ENCODE peak calls at places on chromosomes 1 and 21, in ten cellular contexts. X, N, Z, T, B, P, Q, V, E and I are unnamed samples.

GRCh38 chr1:109640285-109640865 is 15.5 kb upstream of the GSTM4 start:
- DNase-seq in X (peak), N (peak), Z (peak), T (peak), B (peak), P (no peak), Q (peak), V (peak), E (peak), I (peak)

GRCh38 chr1:8767006-8767405 is 50.4 kb downstream of the RERE start:
- DNase-seq in X (no peak), N (no peak), Z (no peak), T (peak), B (no peak), P (no peak), Q (no peak), V (no peak), E (no peak), I (no peak)

GRCh38 chr1:102899935-102900334 is 208.4 kb downstream of the COL11A1 start:
- DNase-seq in X (no peak), N (no peak), Z (no peak), T (no peak), B (no peak), P (no peak), Q (no peak), V (no peak), E (no peak), I (no peak)

GRCh38 chr1:177701654-177702353 is 268.1 kb downstream of the SEC16B start:
- DNase-seq in X (no peak), N (no peak), Z (no peak), T (no peak), B (no peak), P (no peak), Q (no peak), V (no peak), E (no peak), I (no peak)

GRCh38 chr1:30605441-30605920 is 117.9 kb downstream of the MATN1 start:
- DNase-seq in X (no peak), N (no peak), Z (no peak), T (no peak), B (no peak), P (no peak), Q (no peak), V (no peak), E (no peak), I (no peak)

GRCh38 chr1:172885976-172886375 is 164.8 kb downstream of the TNFSF18 start:
- DNase-seq in X (peak), N (no peak), Z (no peak), T (no peak), B (no peak), P (no peak), Q (no peak), V (no peak), E (no peak), I (no peak)

GRCh38 chr1:219480011-219480410 is 132.9 kb downstream of the ZC3H11B start:
- DNase-seq in X (no peak), N (no peak), Z (no peak), T (peak), B (no peak), P (no peak), Q (no peak), V (no peak), E (no peak), I (no peak)

GRCh38 chr1:220748091-220748934 is at the start of gene MTARC2:
- DNase-seq in X (peak), N (peak), Z (peak), T (peak), B (peak), P (peak), Q (peak), V (peak), E (peak), I (peak)

GRCh38 chr1:43068911-43069310 is 103.2 kb downstream of the EBNA1BP2 start:
- DNase-seq in X (no peak), N (no peak), Z (no peak), T (no peak), B (no peak), P (no peak), Q (no peak), V (no peak), E (no peak), I (no peak)

GRCh38 chr1:229130028-229130668 is 140.8 kb upstream of the RAB4A start:
- DNase-seq in X (no peak), N (no peak), Z (peak), T (no peak), B (peak), P (no peak), Q (no peak), V (no peak), E (no peak), I (no peak)

GRCh38 chr1:33902486-33903209 is 38.8 kb downstream of the HMGB4 start:
- DNase-seq in X (no peak), N (no peak), Z (no peak), T (no peak), B (no peak), P (peak), Q (no peak), V (no peak), E (no peak), I (peak)

GRCh38 chr1:24047101-24047459 is 64.9 kb downstream of the MYOM3 start:
- DNase-seq in X (peak), N (no peak), Z (no peak), T (no peak), B (peak), P (no peak), Q (peak), V (no peak), E (no peak), I (no peak)

GRCh38 chr1:179217943-179218507 is 11.5 kb downstream of the ABL2 start:
- DNase-seq in X (no peak), N (no peak), Z (no peak), T (no peak), B (no peak), P (no peak), Q (no peak), V (no peak), E (no peak), I (no peak)

GRCh38 chr1:226649780-226650179 is 89.3 kb downstream of the ITPKB start:
- DNase-seq in X (peak), N (no peak), Z (peak), T (no peak), B (no peak), P (no peak), Q (peak), V (no peak), E (peak), I (no peak)

GRCh38 chr1:156128749-156129682 is 14.5 kb downstream of the LMNA start:
- DNase-seq in X (no peak), N (no peak), Z (no peak), T (no peak), B (no peak), P (no peak), Q (peak), V (no peak), E (no peak), I (no peak)

GRCh38 chr1:244868484-244869363 is 4.4 kb upstream of the HNRNPU start:
- DNase-seq in X (no peak), N (no peak), Z (no peak), T (no peak), B (no peak), P (no peak), Q (no peak), V (peak), E (no peak), I (no peak)

DNA sequence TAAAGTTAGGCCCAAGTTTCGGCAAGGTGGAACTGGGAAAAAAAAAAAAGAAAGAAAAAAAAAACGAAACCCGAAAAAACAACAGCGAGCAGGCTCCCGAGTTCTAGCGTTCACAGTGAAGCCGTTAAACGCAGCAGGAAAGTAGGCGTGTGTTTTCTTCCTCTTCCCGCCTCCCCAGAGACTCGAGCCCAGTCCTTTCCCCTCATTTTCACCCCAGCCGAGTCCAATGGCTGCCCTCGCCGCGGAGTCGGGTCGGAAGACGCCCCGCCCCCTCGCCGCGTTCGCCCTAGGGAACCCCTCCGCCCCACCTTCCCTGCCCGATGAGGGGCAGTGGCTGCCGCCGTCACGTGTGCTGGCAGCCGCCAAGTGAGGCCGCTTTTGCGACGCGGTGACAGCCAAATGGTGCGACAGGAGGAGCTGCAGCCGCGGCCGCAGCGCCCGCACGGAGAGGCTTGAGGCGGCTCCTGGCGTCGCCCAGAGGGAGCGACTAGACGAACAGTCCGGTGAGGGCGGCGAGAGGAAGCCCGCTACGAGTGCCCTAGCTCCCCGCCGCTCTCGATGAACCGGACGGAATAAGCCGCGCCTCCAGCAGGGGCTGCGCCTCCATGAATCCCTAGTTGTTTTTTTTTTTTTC is at the start of gene PKN2:
- DNase-seq in X (peak), N (peak), Z (peak), T (peak), B (peak), P (peak), Q (peak), V (peak), E (peak), I (peak)
- TF ChIP-seq CTCF in X (no peak), N (peak), Z (peak), T (peak), B (no peak), P (peak), Q (no peak), V (no peak), E (no peak), I (no peak)

DNA sequence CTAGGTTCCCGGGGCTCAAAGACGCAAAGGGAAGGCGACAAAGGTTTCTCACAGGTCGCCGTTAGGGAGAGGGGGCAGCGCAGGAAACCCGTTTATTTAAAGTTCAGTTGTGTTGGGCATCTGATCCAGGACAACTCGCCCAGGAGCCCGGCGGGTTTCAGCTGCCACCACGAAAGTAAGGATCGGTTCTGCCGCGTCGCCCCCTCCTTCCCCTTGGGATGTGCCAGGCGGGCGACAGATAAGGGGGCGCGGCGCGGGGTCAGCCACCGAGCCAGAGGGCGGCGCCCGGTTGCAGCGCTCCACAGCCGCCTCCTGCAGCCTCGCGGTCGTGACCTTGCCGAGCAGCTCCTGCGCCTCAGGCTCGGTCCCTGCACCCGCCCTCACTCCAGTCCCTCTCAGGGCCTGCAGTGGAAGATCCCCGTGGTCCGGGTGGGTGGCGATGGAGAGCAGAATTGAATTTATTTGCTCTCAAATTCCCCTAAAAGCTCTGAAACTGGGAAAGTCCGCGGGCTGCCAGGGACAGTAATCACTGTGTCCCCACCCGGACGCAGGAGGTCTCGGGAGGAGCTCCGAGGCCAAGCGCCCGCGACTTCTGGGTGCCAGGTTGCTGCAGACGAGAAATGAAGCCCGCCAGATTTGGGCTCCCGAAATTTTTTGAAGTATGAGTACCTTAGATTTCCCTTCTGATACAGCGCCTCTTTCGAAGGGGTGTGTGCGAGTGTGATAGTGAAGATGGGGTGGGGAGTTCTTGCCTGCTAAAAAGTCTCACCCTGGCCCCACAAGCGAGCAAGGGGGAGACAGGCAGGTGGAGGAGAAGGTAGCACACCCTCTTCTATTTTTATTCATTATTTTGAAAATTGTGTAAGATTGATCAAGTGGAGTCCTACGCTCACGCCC is 28.4 kb upstream of the NFIA start:
- DNase-seq in X (no peak), N (no peak), Z (no peak), T (no peak), B (peak), P (no peak), Q (peak), V (peak), E (peak), I (peak)
- TF ChIP-seq CTCF in X (no peak), N (no peak), Z (no peak), T (no peak), B (no peak), P (peak), Q (no peak), V (no peak), E (no peak), I (no peak)

GRCh38 chr1:75058424-75058823 is 75.8 kb upstream of the LHX8 start:
- DNase-seq in X (no peak), N (no peak), Z (no peak), T (no peak), B (no peak), P (no peak), Q (no peak), V (no peak), E (no peak), I (no peak)

DNA sequence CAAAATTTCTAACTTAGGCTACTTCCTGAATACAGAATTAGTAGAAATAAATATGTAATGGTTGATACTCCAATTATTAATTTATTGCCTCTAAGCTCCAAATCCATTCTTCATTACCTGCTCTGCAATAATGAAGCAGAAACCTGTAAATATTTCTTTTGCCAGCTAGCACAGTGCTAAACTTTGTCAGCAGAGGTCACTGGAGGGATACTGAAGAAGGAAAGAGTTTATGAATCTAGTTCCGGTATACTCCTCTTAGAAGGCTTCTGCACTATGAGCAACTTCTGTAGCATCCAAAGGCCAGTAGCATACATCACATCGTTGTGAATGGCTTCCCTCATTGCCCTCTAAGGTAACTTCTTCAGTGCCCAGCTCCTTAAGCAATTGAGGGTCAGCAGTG is 81.0 kb upstream of the LHX8 start:
- DNase-seq in X (peak), N (no peak), Z (no peak), T (no peak), B (no peak), P (no peak), Q (no peak), V (no peak), E (no peak), I (no peak)
- TF ChIP-seq CTCF in X (peak), N (no peak), Z (no peak), T (no peak), B (no peak), P (peak), Q (no peak), V (peak), E (peak), I (no peak)

GRCh38 chr1:11521605-11522399 is 42.8 kb downstream of the DISP3 start:
- DNase-seq in X (no peak), N (peak), Z (no peak), T (no peak), B (no peak), P (no peak), Q (no peak), V (no peak), E (peak), I (no peak)
- TF ChIP-seq CTCF in X (no peak), N (no peak), Z (no peak), T (no peak), B (no peak), P (no peak), Q (no peak), V (no peak), E (no peak), I (no peak)

GRCh38 chr21:35400233-35400939 is 351.3 kb upstream of the RUNX1 start:
- DNase-seq in X (peak), N (no peak), Z (peak), T (peak), B (peak), P (peak), Q (peak), V (peak), E (no peak), I (peak)
- TF ChIP-seq CTCF in X (peak), N (peak), Z (peak), T (peak), B (peak), P (peak), Q (peak), V (peak), E (no peak), I (peak)

DNA sequence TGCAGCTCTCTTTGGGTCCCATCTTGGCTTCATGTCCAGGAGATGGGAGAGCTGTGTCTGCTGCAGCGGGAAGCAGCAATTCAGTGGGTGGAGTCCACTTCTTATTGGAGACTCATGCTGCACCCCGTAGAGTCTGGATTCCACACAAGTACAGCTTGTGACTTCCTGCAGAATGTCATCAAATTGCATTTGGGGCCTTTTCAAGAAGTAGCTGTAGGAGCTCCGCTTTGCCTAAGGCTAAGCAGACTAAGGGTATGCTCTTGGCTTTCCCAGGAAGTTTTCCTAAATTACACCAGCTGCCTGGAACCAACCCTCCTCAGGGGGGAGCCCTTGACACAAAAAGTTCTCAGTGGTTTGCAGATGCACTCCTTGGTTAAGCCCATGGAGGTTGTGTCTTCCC is 5.7 kb upstream of the MOB3C start:
- DNase-seq in X (peak), N (no peak), Z (peak), T (peak), B (peak), P (no peak), Q (peak), V (no peak), E (peak), I (no peak)
- TF ChIP-seq CTCF in X (no peak), N (peak), Z (peak), T (peak), B (peak), P (peak), Q (peak), V (peak), E (peak), I (peak)

GRCh38 chr1:153655333-153655732 is 3.2 kb upstream of the SNAPIN start:
- DNase-seq in X (peak), N (no peak), Z (no peak), T (no peak), B (no peak), P (no peak), Q (no peak), V (no peak), E (no peak), I (no peak)

GRCh38 chr1:153661111-153661708 is 2.7 kb downstream of the SNAPIN start:
- DNase-seq in X (no peak), N (no peak), Z (no peak), T (no peak), B (no peak), P (no peak), Q (no peak), V (peak), E (no peak), I (no peak)

GRCh38 chr1:153659656-153660055 is 1.2 kb downstream of the SNAPIN start:
- DNase-seq in X (no peak), N (no peak), Z (no peak), T (no peak), B (no peak), P (no peak), Q (no peak), V (no peak), E (no peak), I (no peak)

GRCh38 chr1:153659175-153659534 is 652 bp downstream of the SNAPIN start:
- DNase-seq in X (no peak), N (no peak), Z (no peak), T (no peak), B (no peak), P (no peak), Q (no peak), V (peak), E (no peak), I (no peak)

DNA sequence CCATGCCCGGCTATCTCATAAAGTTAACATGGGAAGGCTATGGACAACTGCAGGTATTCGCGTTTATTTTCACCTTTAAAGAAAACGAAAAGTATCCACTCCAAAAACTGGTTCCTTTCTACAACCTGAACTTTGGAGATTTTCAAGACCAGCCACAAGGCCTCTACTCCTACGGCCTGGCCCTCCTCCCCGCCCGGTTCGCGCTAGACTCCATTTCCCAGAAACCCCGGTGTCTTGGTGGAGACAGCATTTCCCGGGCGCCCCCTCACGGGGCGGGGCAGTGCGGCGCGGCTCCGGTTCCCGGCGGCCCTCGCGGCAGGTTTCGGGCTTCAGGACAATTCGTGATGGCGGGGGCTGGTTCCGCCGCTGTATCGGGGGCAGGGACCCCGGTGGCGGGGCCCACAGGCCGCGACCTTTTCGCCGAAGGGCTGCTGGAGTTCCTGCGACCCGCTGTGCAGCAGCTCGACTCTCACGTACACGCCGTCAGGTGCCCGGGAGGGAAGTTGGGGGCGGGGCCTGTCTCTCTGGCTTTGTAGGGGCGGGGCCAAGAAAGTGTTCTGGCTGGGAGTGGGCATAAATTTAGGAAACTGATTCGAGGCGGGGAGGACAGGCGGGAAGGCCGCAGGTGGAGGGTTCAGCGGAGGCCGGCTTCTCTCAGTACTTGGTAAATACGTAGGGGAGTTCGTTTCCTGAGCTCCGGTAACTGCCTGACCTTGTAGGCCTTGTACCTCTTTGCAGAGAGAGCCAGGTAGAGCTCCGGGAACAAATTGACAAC is at the start of gene SNAPIN:
- DNase-seq in X (peak), N (peak), Z (peak), T (peak), B (peak), P (peak), Q (peak), V (peak), E (peak), I (peak)
- TF ChIP-seq CTCF in X (no peak), N (no peak), Z (no peak), T (peak), B (no peak), P (no peak), Q (no peak), V (peak), E (no peak), I (no peak)

DNA sequence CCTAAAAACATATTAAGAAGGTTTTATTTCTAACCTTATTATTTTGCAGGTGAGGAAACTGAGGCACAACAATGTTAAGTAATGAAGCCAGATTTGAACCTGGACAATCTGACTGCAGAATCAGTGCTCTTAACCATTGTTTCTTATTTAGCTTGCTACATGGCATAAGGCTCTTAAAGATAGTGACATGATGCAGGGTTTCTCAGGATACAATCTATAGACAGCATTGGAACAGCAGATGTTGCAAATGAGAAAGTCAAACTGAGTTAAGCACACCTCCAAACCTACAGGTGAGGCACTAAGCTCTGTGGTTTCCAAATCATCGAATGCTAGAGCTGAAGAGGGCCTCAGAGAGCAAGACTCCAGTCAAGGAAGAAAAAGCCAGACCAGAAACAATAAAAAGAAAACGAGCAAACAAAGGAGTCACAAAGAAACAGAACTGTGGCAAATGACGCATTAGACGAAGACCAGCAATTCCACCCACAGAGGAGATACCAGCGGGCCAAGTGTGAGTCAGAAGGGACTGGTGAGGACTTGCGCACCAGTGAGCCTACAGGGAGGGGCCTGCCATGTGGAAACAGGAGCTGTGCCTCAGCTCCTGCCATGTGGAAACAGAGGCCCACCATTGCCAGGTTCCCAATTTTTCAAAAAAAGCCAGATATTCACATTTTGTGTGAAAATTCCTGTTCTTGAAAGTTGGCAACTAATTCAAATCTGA is 14.4 kb downstream of the CD58 start:
- DNase-seq in X (no peak), N (no peak), Z (no peak), T (peak), B (peak), P (peak), Q (peak), V (no peak), E (no peak), I (no peak)
- TF ChIP-seq CTCF in X (no peak), N (no peak), Z (no peak), T (no peak), B (no peak), P (peak), Q (no peak), V (no peak), E (no peak), I (peak)